ENCODE peak calls at places on chromosome 2, in five cellular contexts. H is stimulated activated CD4-positive, alpha-beta T cell treated with anti-CD3 and anti-CD28 coated beads, Interleukin-15, amount 100 ng/mL, for 24 hours; L is A172; W is Karpas-422; F is globus pallidus. Z is an unnamed sample.

GRCh38 chr2:118539290-118539689 is 308.2 kb downstream of the EN1 start:
- DNase-seq in H (peak; percentile 8), L (peak; percentile 26), W (peak; percentile 62), F (peak; percentile 20), Z (peak; percentile 25)

GRCh38 chr2:120641366-120641771 is 94.3 kb upstream of the GLI2 start:
- DNase-seq in H (no peak), L (no peak), W (no peak), F (no peak), Z (no peak)

GRCh38 chr2:98455494-98455976 is 10.9 kb downstream of the INPP4A start:
- DNase-seq in H (no peak), L (no peak), W (peak; percentile 54), F (no peak), Z (peak; percentile 80)

GRCh38 chr2:218733615-218734021 is 23.0 kb downstream of the TTLL4 start:
- DNase-seq in H (peak; percentile 34), L (peak; percentile 46), W (no peak), F (peak; percentile 63), Z (no peak)

GRCh38 chr2:224401641-224402342 is at the start of gene FAM124B:
- DNase-seq in H (peak; percentile 47), L (peak; percentile 6), W (no peak), F (peak; percentile 37), Z (no peak)

GRCh38 chr2:121648206-121648605 is 1.1 kb downstream of the CLASP1 start:
- DNase-seq in H (no peak), L (peak; percentile 29), W (peak; percentile 63), F (no peak), Z (no peak)

GRCh38 chr2:88329815-88330603 is 122.5 kb downstream of the FOXI3 start:
- DNase-seq in H (peak; percentile 2), L (peak; percentile 61), W (no peak), F (no peak), Z (no peak)

GRCh38 chr2:197920088-197920487 is 115.7 kb downstream of the PLCL1 start:
- DNase-seq in H (no peak), L (no peak), W (no peak), F (no peak), Z (no peak)

GRCh38 chr2:108444941-108445840 is 3.8 kb upstream of the GCC2 start:
- DNase-seq in H (no peak), L (no peak), W (no peak), F (no peak), Z (no peak)

Z was measured in NAMALWA.